ENCODE peak calls at places on chromosomes 12 and 14, in five cellular contexts. Q is KG1; O is sigmoid colon; B is stimulated activated CD4-positive, alpha-beta T cell treated with anti-CD3 and anti-CD28 coated beads, Interleukin-4, amount 100 ng/mL, for 24 hours; V is activated naive CD4-positive, alpha-beta T cell. P is an unnamed sample.

GRCh38 chr12:119036878-119037493 is 55.6 kb downstream of the SRRM4 start:
- DNase-seq in Q (no peak), O (no peak), B (no peak), V (no peak), P (peak; percentile 39)

GRCh38 chr12:114690267-114691135 is 6.5 kb upstream of the TBX3 start:
- DNase-seq in Q (no peak), O (no peak), B (no peak), V (no peak), P (no peak)

GRCh38 chr12:28872654-28873268 is 276.3 kb upstream of the FAR2 start:
- DNase-seq in Q (no peak), O (no peak), B (peak; percentile 19), V (no peak), P (peak; percentile 63)

GRCh38 chr14:24064091-24064795 is 7.1 kb upstream of the CPNE6 start:
- DNase-seq in Q (no peak), O (no peak), B (no peak), V (no peak), P (no peak)

GRCh38 chr12:56581418-56582145 is 48.5 kb downstream of the BAZ2A start:
- DNase-seq in Q (no peak), O (no peak), B (peak; percentile 26), V (no peak), P (no peak)

GRCh38 chr12:94714378-94714777 is 64.0 kb upstream of the TMCC3 start:
- DNase-seq in Q (no peak), O (no peak), B (no peak), V (no peak), P (no peak)

GRCh38 chr12:113591480-113591971 is 119.9 kb upstream of the LHX5 start:
- DNase-seq in Q (no peak), O (no peak), B (no peak), V (no peak), P (peak; percentile 45)

GRCh38 chr12:59372971-59373370 is 222.9 kb upstream of the SLC16A7 start:
- DNase-seq in Q (no peak), O (no peak), B (no peak), V (no peak), P (peak; percentile 28)

GRCh38 chr12:53659011-53659551 is 16.8 kb downstream of the ATP5MC2 start:
- DNase-seq in Q (no peak), O (no peak), B (no peak), V (no peak), P (peak; percentile 68)

GRCh38 chr12:19447386-19447785 is 8.1 kb downstream of the AEBP2 start:
- DNase-seq in Q (no peak), O (no peak), B (no peak), V (no peak), P (no peak)

GRCh38 chr12:59929091-59929490 is 333.3 kb downstream of the SLC16A7 start:
- DNase-seq in Q (no peak), O (no peak), B (no peak), V (no peak), P (no peak)